ENCODE peak calls at places on chromosomes 11 and 22, in five cellular contexts. One of them, this sample, is unnamed.
A peak's percentile ranks its signal among the peaks of the same experiment; 100 is the strongest.

GRCh38 chr22:25111579-25112517 is 87.8 kb upstream of the CRYBB3 start:
- DNase-seq in astrocyte: no peak
- DNase-seq in CD8-positive, alpha-beta memory T cell: no peak
- DNase-seq in heart right ventricle: no peak
- DNase-seq in AG04450: no peak
- DNase-seq in this sample: no peak

GRCh38 chr11:27816200-27816599 is 115.9 kb upstream of the BDNF start:
- DNase-seq in heart right ventricle: no peak
- DNase-seq in CD8-positive, alpha-beta memory T cell: no peak
- DNase-seq in AG04450: no peak
- DNase-seq in astrocyte: no peak
- DNase-seq in this sample: no peak

GRCh38 chr22:36287881-36288515 is 35.1 kb downstream of the APOL1 start:
- DNase-seq in astrocyte: no peak
- DNase-seq in CD8-positive, alpha-beta memory T cell: no peak
- DNase-seq in heart right ventricle: no peak
- DNase-seq in AG04450: no peak
- DNase-seq in this sample: no peak

GRCh38 chr11:41431784-41432183 is 27.7 kb downstream of the LRRC4C start:
- DNase-seq in AG04450: no peak
- DNase-seq in CD8-positive, alpha-beta memory T cell: no peak
- DNase-seq in heart right ventricle: no peak
- DNase-seq in astrocyte: no peak
- DNase-seq in this sample: no peak

GRCh38 chr22:45770506-45770905 is 98.9 kb downstream of the ATXN10 start:
- DNase-seq in AG04450: no peak
- DNase-seq in astrocyte: no peak
- DNase-seq in heart right ventricle: no peak
- DNase-seq in CD8-positive, alpha-beta memory T cell: no peak
- DNase-seq in this sample: no peak

GRCh38 chr11:64267207-64267945 is 16.0 kb downstream of the PLCB3 start:
- DNase-seq in CD8-positive, alpha-beta memory T cell: no peak
- DNase-seq in heart right ventricle: peak; percentile 51
- DNase-seq in AG04450: no peak
- DNase-seq in astrocyte: no peak
- DNase-seq in this sample: no peak

GRCh38 chr11:16817321-16817720 is 78.9 kb downstream of the C11orf58 start:
- DNase-seq in AG04450: no peak
- DNase-seq in astrocyte: no peak
- DNase-seq in CD8-positive, alpha-beta memory T cell: no peak
- DNase-seq in heart right ventricle: no peak
- DNase-seq in this sample: no peak

GRCh38 chr11:29282088-29282487 is 734.7 kb downstream of the KCNA4 start:
- DNase-seq in astrocyte: peak; percentile 98
- DNase-seq in heart right ventricle: no peak
- DNase-seq in AG04450: peak; percentile 80
- DNase-seq in CD8-positive, alpha-beta memory T cell: no peak
- DNase-seq in this sample: peak; percentile 97

GRCh38 chr11:65393513-65394079 is 7.2 kb downstream of the FRMD8 start:
- DNase-seq in astrocyte: no peak
- DNase-seq in heart right ventricle: no peak
- DNase-seq in CD8-positive, alpha-beta memory T cell: no peak
- DNase-seq in AG04450: no peak
- DNase-seq in this sample: no peak

GRCh38 chr11:94790771-94791180 is 22.6 kb downstream of the AMOTL1 start:
- DNase-seq in AG04450: no peak
- DNase-seq in heart right ventricle: no peak
- DNase-seq in CD8-positive, alpha-beta memory T cell: no peak
- DNase-seq in astrocyte: peak; percentile 63
- DNase-seq in this sample: no peak

GRCh38 chr11:32586576-32587190 is 3.1 kb downstream of the EIF3M start:
- DNase-seq in CD8-positive, alpha-beta memory T cell: no peak
- DNase-seq in astrocyte: no peak
- DNase-seq in heart right ventricle: no peak
- DNase-seq in AG04450: no peak
- DNase-seq in this sample: peak; percentile 29

GRCh38 chr11:10845589-10845988 is 12.3 kb downstream of the ZBED5 start:
- DNase-seq in CD8-positive, alpha-beta memory T cell: no peak
- DNase-seq in AG04450: no peak
- DNase-seq in astrocyte: no peak
- DNase-seq in heart right ventricle: no peak
- DNase-seq in this sample: no peak

GRCh38 chr11:17798716-17799115 is 64.1 kb downstream of the KCNC1 start:
- DNase-seq in CD8-positive, alpha-beta memory T cell: no peak
- DNase-seq in astrocyte: no peak
- DNase-seq in heart right ventricle: peak; percentile 23
- DNase-seq in AG04450: no peak
- DNase-seq in this sample: no peak

GRCh38 chr11:122139595-122139866 is 23.5 kb upstream of the BLID start:
- DNase-seq in AG04450: peak; percentile 36
- DNase-seq in astrocyte: peak; percentile 51
- DNase-seq in heart right ventricle: no peak
- DNase-seq in CD8-positive, alpha-beta memory T cell: no peak
- DNase-seq in this sample: no peak

GRCh38 chr11:94705419-94705818 is 62.7 kb upstream of the AMOTL1 start:
- DNase-seq in astrocyte: no peak
- DNase-seq in AG04450: no peak
- DNase-seq in heart right ventricle: peak; percentile 57
- DNase-seq in CD8-positive, alpha-beta memory T cell: no peak
- DNase-seq in this sample: no peak

GRCh38 chr11:1889527-1889930 is 2.2 kb downstream of the PRR33 start:
- DNase-seq in CD8-positive, alpha-beta memory T cell: no peak
- DNase-seq in AG04450: no peak
- DNase-seq in heart right ventricle: no peak
- DNase-seq in astrocyte: no peak
- DNase-seq in this sample: no peak

GRCh38 chr11:128905345-128906184 is 14.4 kb downstream of the KCNJ5 start:
- DNase-seq in AG04450: no peak
- DNase-seq in CD8-positive, alpha-beta memory T cell: peak; percentile 3
- DNase-seq in astrocyte: no peak
- DNase-seq in heart right ventricle: no peak
- DNase-seq in this sample: no peak

GRCh38 chr11:100353083-100353482 is 334.0 kb upstream of the ARHGAP42 start:
- DNase-seq in heart right ventricle: no peak
- DNase-seq in astrocyte: no peak
- DNase-seq in AG04450: no peak
- DNase-seq in CD8-positive, alpha-beta memory T cell: no peak
- DNase-seq in this sample: no peak

GRCh38 chr22:41746563-41747400 is 47.5 kb downstream of the MEI1 start:
- DNase-seq in astrocyte: peak; percentile 72
- DNase-seq in AG04450: peak; percentile 44
- DNase-seq in heart right ventricle: peak; percentile 70
- DNase-seq in CD8-positive, alpha-beta memory T cell: peak; percentile 40
- DNase-seq in this sample: peak; percentile 80

GRCh38 chr11:16242806-16243205 is 113.5 kb downstream of the SOX6 start:
- DNase-seq in heart right ventricle: no peak
- DNase-seq in AG04450: no peak
- DNase-seq in CD8-positive, alpha-beta memory T cell: no peak
- DNase-seq in astrocyte: no peak
- DNase-seq in this sample: no peak

GRCh38 chr11:105665281-105665680 is 55.4 kb downstream of the GRIA4 start:
- DNase-seq in CD8-positive, alpha-beta memory T cell: no peak
- DNase-seq in AG04450: no peak
- DNase-seq in heart right ventricle: no peak
- DNase-seq in astrocyte: no peak
- DNase-seq in this sample: no peak

GRCh38 chr22:27420186-27420816 is 381.3 kb downstream of the MN1 start:
- DNase-seq in AG04450: no peak
- DNase-seq in astrocyte: peak; percentile 41
- DNase-seq in CD8-positive, alpha-beta memory T cell: no peak
- DNase-seq in heart right ventricle: no peak
- DNase-seq in this sample: no peak

GRCh38 chr11:70225629-70226582 is 22.8 kb downstream of the FADD start:
- DNase-seq in astrocyte: no peak
- DNase-seq in heart right ventricle: no peak
- DNase-seq in CD8-positive, alpha-beta memory T cell: no peak
- DNase-seq in AG04450: no peak
- DNase-seq in this sample: no peak

GRCh38 chr11:123221611-123222010 is 26.6 kb upstream of the CLMP start:
- DNase-seq in AG04450: no peak
- DNase-seq in heart right ventricle: no peak
- DNase-seq in CD8-positive, alpha-beta memory T cell: no peak
- DNase-seq in astrocyte: no peak
- DNase-seq in this sample: no peak

GRCh38 chr22:30535182-30535581 is 11.4 kb downstream of the SEC14L6 start:
- DNase-seq in AG04450: no peak
- DNase-seq in heart right ventricle: no peak
- DNase-seq in astrocyte: no peak
- DNase-seq in CD8-positive, alpha-beta memory T cell: no peak
- DNase-seq in this sample: no peak

GRCh38 chr22:32583921-32584335 is 109.3 kb downstream of the FBXO7 start:
- DNase-seq in CD8-positive, alpha-beta memory T cell: no peak
- DNase-seq in heart right ventricle: no peak
- DNase-seq in AG04450: no peak
- DNase-seq in astrocyte: no peak
- DNase-seq in this sample: no peak

GRCh38 chr11:16096336-16096735 is 260.0 kb downstream of the SOX6 start:
- DNase-seq in CD8-positive, alpha-beta memory T cell: no peak
- DNase-seq in heart right ventricle: no peak
- DNase-seq in astrocyte: peak; percentile 22
- DNase-seq in AG04450: no peak
- DNase-seq in this sample: no peak

GRCh38 chr11:128903248-128904041 is 12.3 kb downstream of the KCNJ5 start:
- DNase-seq in astrocyte: peak; percentile 85
- DNase-seq in AG04450: no peak
- DNase-seq in CD8-positive, alpha-beta memory T cell: no peak
- DNase-seq in heart right ventricle: no peak
- DNase-seq in this sample: no peak

GRCh38 chr22:20566420-20567260 is 59.2 kb downstream of the MED15 start:
- DNase-seq in astrocyte: peak; percentile 79
- DNase-seq in CD8-positive, alpha-beta memory T cell: peak; percentile 46
- DNase-seq in heart right ventricle: no peak
- DNase-seq in AG04450: no peak
- DNase-seq in this sample: no peak

GRCh38 chr22:21074092-21074715 is 28.5 kb downstream of the LRRC74B start:
- DNase-seq in CD8-positive, alpha-beta memory T cell: no peak
- DNase-seq in heart right ventricle: no peak
- DNase-seq in AG04450: no peak
- DNase-seq in astrocyte: peak; percentile 77
- DNase-seq in this sample: peak; percentile 39

DNA sequence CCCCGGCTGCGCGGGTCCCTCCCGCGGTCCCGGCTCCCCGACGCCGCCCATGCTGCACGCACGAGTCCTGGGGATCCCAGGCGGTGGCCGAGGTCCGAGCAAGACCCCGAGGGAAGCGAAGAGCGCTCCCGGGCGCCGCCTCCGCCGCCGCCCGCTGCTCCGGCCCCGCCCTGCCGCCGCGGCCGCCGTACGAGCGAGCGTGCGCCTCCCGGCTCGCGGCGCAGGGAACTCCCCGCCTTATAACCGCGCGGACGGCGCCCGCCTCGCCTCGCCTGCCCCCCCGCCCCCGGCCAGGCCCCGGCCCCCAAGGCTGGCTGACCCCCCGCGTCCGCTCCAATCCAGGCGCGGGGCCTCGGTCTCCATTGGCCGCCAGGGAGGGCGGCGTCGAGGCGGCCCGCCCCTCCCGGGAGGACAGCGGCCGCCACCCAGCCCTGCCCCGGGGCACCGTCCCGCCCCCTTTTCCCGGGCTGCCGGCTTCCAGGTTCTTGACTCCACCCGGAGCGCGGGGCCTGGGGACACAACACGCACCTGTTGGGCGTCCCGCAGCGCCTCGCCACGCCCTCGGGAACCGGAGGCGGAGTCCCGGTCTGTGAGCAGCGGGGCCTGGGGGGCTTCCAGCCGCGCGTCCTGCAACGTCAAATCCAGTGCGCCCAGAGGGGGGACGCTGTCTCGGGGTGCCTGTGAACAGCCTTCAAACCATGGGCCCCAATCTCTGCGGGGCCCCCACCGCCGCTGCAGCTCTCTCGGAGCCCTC is at the start of gene FADS3:
- DNase-seq in AG04450: no peak
- DNase-seq in CD8-positive, alpha-beta memory T cell: peak; percentile 78
- DNase-seq in heart right ventricle: peak; percentile 88
- DNase-seq in astrocyte: peak; percentile 48
- DNase-seq in this sample: no peak
- H3K27ac ChIP-seq in AG04450: no peak within 1 kb of the TSS
- H3K27ac ChIP-seq in CD8-positive, alpha-beta memory T cell: peak within 1 kb of the TSS; percentile 61
- H3K27ac ChIP-seq in heart right ventricle: peak within 1 kb of the TSS; percentile 97
- H3K27ac ChIP-seq in astrocyte: peak within 1 kb of the TSS; percentile 12
- H3K27ac ChIP-seq in this sample: no peak within 1 kb of the TSS

GRCh38 chr22:37659897-37660708 is 1.6 kb downstream of the PDXP start:
- DNase-seq in CD8-positive, alpha-beta memory T cell: no peak
- DNase-seq in AG04450: no peak
- DNase-seq in heart right ventricle: no peak
- DNase-seq in astrocyte: no peak
- DNase-seq in this sample: no peak
- H3K4me3 ChIP-seq in CD8-positive, alpha-beta memory T cell: peak overlapping the region; percentile 46
- H3K4me3 ChIP-seq in AG04450: peak overlapping the region; percentile 78
- H3K4me3 ChIP-seq in heart right ventricle: no peak overlapping the region
- H3K4me3 ChIP-seq in astrocyte: peak overlapping the region; percentile 53
- H3K4me3 ChIP-seq in this sample: peak overlapping the region; percentile 71

DNA sequence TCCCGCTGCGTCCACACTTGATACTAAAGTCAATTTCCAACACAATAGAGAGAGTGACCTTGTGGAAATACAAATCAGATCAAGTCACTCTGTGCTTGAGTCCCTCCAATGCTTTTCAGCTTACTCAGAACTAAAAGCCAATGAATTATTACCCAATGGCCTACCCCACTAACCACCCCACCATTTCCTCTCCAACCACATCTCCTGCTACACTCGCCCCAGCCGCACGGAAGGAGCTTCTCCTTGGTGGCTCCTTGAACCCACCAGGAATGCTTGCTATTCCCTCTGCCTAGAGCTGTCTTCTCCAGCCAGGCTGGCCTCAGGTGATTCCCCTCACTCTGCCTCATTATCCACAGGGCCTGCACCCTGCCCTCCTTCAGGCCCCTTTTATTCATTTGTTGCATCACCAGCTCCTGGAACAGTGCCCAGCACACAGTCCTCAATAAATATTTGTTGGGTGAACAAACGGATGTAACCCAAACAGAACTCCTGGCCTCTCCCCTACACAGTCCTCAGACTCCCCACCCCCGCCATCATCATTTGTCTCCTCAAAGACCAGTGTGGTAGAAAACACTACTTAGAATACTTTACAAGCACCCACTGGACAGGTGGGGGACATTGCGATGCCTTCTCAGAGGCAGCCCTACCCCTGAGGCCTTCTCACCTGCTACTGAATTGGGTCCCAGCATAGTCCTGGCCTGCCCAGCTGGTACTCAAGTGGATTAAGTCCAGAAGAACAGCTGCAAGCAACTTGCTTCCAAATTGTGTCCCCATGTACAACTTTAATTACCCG is 12.6 kb downstream of the ABTB2 start:
- DNase-seq in AG04450: no peak
- DNase-seq in heart right ventricle: no peak
- DNase-seq in CD8-positive, alpha-beta memory T cell: no peak
- DNase-seq in astrocyte: peak; percentile 96
- DNase-seq in this sample: peak; percentile 77
- H3K27ac ChIP-seq in AG04450: no peak overlapping the region
- H3K27ac ChIP-seq in heart right ventricle: peak overlapping the region; percentile 77
- H3K27ac ChIP-seq in CD8-positive, alpha-beta memory T cell: no peak overlapping the region
- H3K27ac ChIP-seq in astrocyte: peak overlapping the region; percentile 62
- H3K27ac ChIP-seq in this sample: peak overlapping the region; percentile 50

DNA sequence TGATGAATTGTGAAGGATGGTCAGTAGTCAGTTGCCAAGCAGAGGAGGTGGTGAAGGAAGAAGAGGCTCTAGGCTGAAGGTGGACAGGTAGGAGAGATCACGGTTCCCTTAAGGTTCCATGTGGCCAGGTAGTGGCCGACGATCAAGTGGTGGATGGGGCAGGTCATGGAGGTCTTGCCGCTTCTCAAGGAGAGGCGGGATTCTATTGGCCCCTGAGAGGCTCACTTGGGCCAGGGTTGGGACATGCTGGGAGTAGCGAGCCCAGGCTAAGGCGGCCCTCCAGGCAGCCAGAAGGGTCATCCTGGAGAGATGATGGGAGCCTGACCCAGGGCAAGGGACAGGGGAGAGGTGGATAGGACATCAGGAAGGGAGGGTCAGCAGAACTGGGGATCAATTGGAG is 20.9 kb upstream of the TMPRSS4 start:
- DNase-seq in CD8-positive, alpha-beta memory T cell: no peak
- DNase-seq in heart right ventricle: no peak
- DNase-seq in astrocyte: no peak
- DNase-seq in AG04450: no peak
- DNase-seq in this sample: no peak
- H3K4me3 ChIP-seq in CD8-positive, alpha-beta memory T cell: no peak overlapping the region
- H3K4me3 ChIP-seq in heart right ventricle: no peak overlapping the region
- H3K4me3 ChIP-seq in astrocyte: no peak overlapping the region
- H3K4me3 ChIP-seq in AG04450: no peak overlapping the region
- H3K4me3 ChIP-seq in this sample: no peak overlapping the region

This sample was measured in brain microvascular endothelial cell.